ENCODE peak calls at places on chromosomes 16 and 17, in five cellular contexts. S is GM23338, W is GM13976, V is endothelial cell, P is tibial nerve. C is an unnamed sample.

GRCh38 chr16:50267151-50267631 is 840 bp downstream of the ADCY7 start:
- DNase-seq in W (no peak), P (no peak), S (no peak), V (no peak), C (no peak)

GRCh38 chr16:50235581-50235980 is 30.8 kb upstream of the ADCY7 start:
- DNase-seq in S (peak), P (no peak), W (no peak), V (no peak), C (no peak)

GRCh38 chr16:10949424-10949970 is 5.1 kb downstream of the CLEC16A start:
- DNase-seq in S (peak), W (peak), P (no peak), V (no peak), C (no peak)

GRCh38 chr17:13601776-13602551 is at the start of gene HS3ST3A1:
- DNase-seq in V (peak), W (peak), S (peak), P (no peak), C (no peak)

GRCh38 chr17:43556292-43556691 is 10.2 kb upstream of the ETV4 start:
- DNase-seq in W (no peak), S (no peak), V (no peak), P (peak), C (no peak)

GRCh38 chr16:81457326-81458133 is 12.9 kb downstream of the CMIP start:
- DNase-seq in V (no peak), S (no peak), P (no peak), W (no peak), C (no peak)

GRCh38 chr16:2027024-2028010 is 615 bp downstream of the NHERF2 start:
- DNase-seq in S (no peak), V (no peak), W (no peak), P (no peak), C (no peak)

GRCh38 chr17:44359001-44359400 is 4.7 kb downstream of the FAM171A2 start:
- DNase-seq in S (no peak), P (no peak), W (no peak), V (no peak), C (no peak)

GRCh38 chr17:75637143-75637538 is 3.9 kb downstream of the SMIM5 start:
- DNase-seq in S (no peak), P (no peak), V (no peak), W (no peak), C (no peak)

GRCh38 chr17:64130559-64131001 is 636 bp upstream of the ERN1 start:
- DNase-seq in W (peak), S (no peak), V (no peak), P (no peak), C (no peak)

GRCh38 chr16:80346160-80346632 is 194.6 kb upstream of the DYNLRB2 start:
- DNase-seq in W (no peak), S (no peak), P (no peak), V (no peak), C (no peak)

GRCh38 chr16:26578748-26579147 is 488.0 kb upstream of the C16orf82 start:
- DNase-seq in S (no peak), V (no peak), W (no peak), P (no peak), C (no peak)

GRCh38 chr17:915416-916201 is 64.0 kb downstream of the NXN start:
- DNase-seq in W (no peak), S (peak), V (no peak), P (no peak), C (no peak)

GRCh38 chr16:2473425-2473926 is 1.5 kb upstream of the TBC1D24 start:
- DNase-seq in P (no peak), W (no peak), V (no peak), S (peak), C (no peak)

GRCh38 chr17:79923974-79924638 is 84.9 kb upstream of the CBX4 start:
- DNase-seq in P (no peak), W (peak), V (peak), S (peak), C (no peak)

GRCh38 chr17:6187836-6188235 is 117.7 kb downstream of the WSCD1 start:
- DNase-seq in W (no peak), P (no peak), V (no peak), S (no peak), C (no peak)

GRCh38 chr16:3458278-3458851 is 14.9 kb downstream of the NAA60 start:
- DNase-seq in W (peak), P (no peak), V (peak), S (peak), C (no peak)

GRCh38 chr17:13353590-13353989 is 248.1 kb downstream of the HS3ST3A1 start:
- DNase-seq in W (no peak), S (no peak), V (no peak), P (no peak), C (no peak)

GRCh38 chr16:70778901-70779309 is 22.1 kb downstream of the VAC14 start:
- DNase-seq in P (peak), W (no peak), S (peak), V (peak), C (no peak)

GRCh38 chr16:12971216-12971615 is 69.8 kb downstream of the SHISA9 start:
- DNase-seq in S (no peak), V (no peak), P (no peak), W (no peak), C (no peak)

GRCh38 chr17:58210922-58211321 is 8.1 kb downstream of the MKS1 start:
- DNase-seq in S (peak), P (no peak), W (no peak), V (no peak), C (no peak)
- TF ChIP-seq CTCF in S (peak), P (no peak), W (peak), V (no peak), C (no peak)

GRCh38 chr17:28366605-28367004 is 1.6 kb upstream of the SEBOX start:
- DNase-seq in V (no peak), W (no peak), P (no peak), S (peak), C (no peak)
- TF ChIP-seq CTCF in V (no peak), W (no peak), P (no peak), S (peak), C (no peak)

DNA sequence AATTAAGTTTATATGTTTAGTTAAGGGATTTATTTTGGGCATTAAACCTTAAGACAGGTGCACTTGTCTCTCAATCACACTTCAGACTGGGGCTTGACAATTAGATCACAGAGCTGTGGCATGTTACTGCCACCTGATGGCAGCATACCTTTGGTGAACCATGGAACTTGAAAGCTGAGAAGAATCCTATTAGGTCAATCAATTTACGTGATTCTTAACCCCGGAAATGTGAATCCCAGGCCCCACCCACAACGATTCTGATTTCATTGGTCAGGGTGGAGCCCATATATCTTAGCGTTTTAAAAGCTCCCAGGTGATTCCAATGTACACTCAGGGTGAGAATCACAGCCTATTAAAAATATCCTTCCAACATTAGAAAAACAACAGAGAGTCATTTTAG is 91.0 kb downstream of the GSG1L start:
- DNase-seq in V (peak), W (peak), P (no peak), S (peak), C (no peak)
- TF ChIP-seq CTCF in V (no peak), W (peak), P (peak), S (peak), C (peak)

DNA sequence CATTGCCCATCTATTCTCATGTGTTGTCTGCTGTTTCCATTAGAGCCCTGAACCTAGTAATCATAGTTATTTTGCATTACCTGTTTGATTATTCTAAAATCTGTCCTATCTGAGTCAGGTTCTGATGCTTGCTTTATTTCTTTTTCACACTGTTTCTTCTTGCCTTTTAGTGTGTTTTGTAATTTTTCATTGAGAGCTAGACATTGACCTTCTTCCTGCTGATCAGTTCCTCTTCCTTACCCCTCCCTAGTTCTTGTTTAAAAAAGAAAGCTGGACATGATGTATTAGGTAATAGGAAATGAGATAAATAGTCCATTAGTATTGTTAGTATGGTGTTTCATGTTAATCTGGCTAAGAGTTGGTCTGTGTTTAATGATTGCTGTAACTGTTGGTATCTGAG is 13.4 kb downstream of the WWP2 start:
- DNase-seq in V (no peak), W (no peak), S (no peak), P (no peak), C (no peak)
- TF ChIP-seq CTCF in V (no peak), W (no peak), S (no peak), P (no peak), C (no peak)

GRCh38 chr16:67248401-67249177 is at the start of gene SLC9A5:
- DNase-seq in V (peak), W (peak), P (no peak), S (peak), C (peak)
- TF ChIP-seq CTCF in V (no peak), W (peak), P (no peak), S (no peak), C (no peak)

GRCh38 chr16:61936522-61936921 is 99.7 kb downstream of the CDH8 start:
- DNase-seq in S (peak), P (no peak), W (no peak), V (peak), C (no peak)
- TF ChIP-seq CTCF in S (peak), P (no peak), W (no peak), V (peak), C (no peak)

GRCh38 chr17:61237275-61237674 is 162.4 kb upstream of the TBX2 start:
- DNase-seq in V (no peak), W (no peak), S (peak), P (no peak), C (no peak)
- TF ChIP-seq CTCF in V (no peak), W (no peak), S (peak), P (no peak), C (no peak)

C was measured in natural killer cell.